ENCODE peak calls at places on chromosome 11, in six cellular contexts. H, L, W, X, C and B are unnamed samples.

GRCh38 chr11:129354688-129355087 is 21.0 kb upstream of the BARX2 start:
- DNase-seq in H (no peak), L (no peak), W (no peak), X (no peak), C (no peak), B (no peak)

GRCh38 chr11:26297179-26297970 is 34.6 kb upstream of the ANO3 start:
- DNase-seq in H (no peak), L (peak), W (no peak), X (no peak), C (peak), B (no peak)

GRCh38 chr11:95132956-95133355 is 43.3 kb downstream of the ENDOD1 start:
- DNase-seq in H (no peak), L (no peak), W (no peak), X (no peak), C (peak), B (no peak)

GRCh38 chr11:3830741-3831140 is 10.0 kb downstream of the RHOG start:
- DNase-seq in H (no peak), L (no peak), W (no peak), X (no peak), C (no peak), B (no peak)

GRCh38 chr11:45030778-45031177 is 80.1 kb upstream of the TP53I11 start:
- DNase-seq in H (no peak), L (no peak), W (no peak), X (no peak), C (no peak), B (no peak)

GRCh38 chr11:46446343-46446751 is 54.8 kb upstream of the CHRM4 start:
- DNase-seq in H (no peak), L (peak), W (no peak), X (no peak), C (peak), B (no peak)

GRCh38 chr11:41289408-41289807 is 170.0 kb downstream of the LRRC4C start:
- DNase-seq in H (no peak), L (no peak), W (no peak), X (no peak), C (no peak), B (no peak)

GRCh38 chr11:12235945-12236743 is 125.8 kb downstream of the MICAL2 start:
- DNase-seq in H (no peak), L (peak), W (peak), X (no peak), C (peak), B (no peak)

GRCh38 chr11:8698917-8699441 is 16.4 kb downstream of the RPL27A start:
- DNase-seq in H (no peak), L (no peak), W (no peak), X (no peak), C (no peak), B (no peak)

GRCh38 chr11:77117485-77117884 is 10.6 kb upstream of the MYO7A start:
- DNase-seq in H (no peak), L (no peak), W (no peak), X (no peak), C (no peak), B (no peak)

GRCh38 chr11:77113382-77114088 is 10.9 kb downstream of the OMP start:
- DNase-seq in H (no peak), L (peak), W (no peak), X (peak), C (peak), B (no peak)

GRCh38 chr11:77114089-77114463 is 11.4 kb downstream of the OMP start:
- DNase-seq in H (no peak), L (no peak), W (no peak), X (no peak), C (no peak), B (no peak)

GRCh38 chr11:77115956-77116355 is 12.1 kb upstream of the MYO7A start:
- DNase-seq in H (no peak), L (no peak), W (no peak), X (no peak), C (no peak), B (no peak)

DNA sequence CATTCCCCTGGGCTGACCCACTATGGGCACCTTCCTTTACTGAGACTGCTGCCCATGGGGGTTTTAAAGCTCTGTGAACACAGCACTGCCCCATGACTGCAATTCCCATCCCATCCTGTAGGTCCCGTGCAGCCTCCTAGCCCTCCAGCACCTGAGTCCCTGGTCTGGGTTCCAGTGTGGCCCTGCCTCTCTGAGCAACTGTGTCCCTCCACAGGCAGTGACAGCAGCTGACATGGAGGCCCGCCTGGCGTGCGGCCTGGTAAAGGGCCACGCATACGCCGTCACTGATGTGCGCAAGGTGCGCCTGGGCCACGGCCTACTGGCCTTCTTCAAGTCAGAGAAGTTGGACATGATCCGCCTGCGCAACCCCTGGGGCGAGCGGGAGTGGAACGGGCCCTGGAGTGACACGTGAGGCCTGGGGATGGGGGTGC is 12.6 kb downstream of the OMP start:
- DNase-seq in H (no peak), L (no peak), W (no peak), X (no peak), C (no peak), B (no peak)
- TF ChIP-seq CTCF in H (peak), L (peak), W (no peak), X (no peak), C (peak), B (peak)

GRCh38 chr11:132078230-132078629 is 707.8 kb downstream of the NTM start:
- DNase-seq in H (no peak), L (no peak), W (no peak), X (no peak), C (no peak), B (no peak)
- TF ChIP-seq CTCF in H (no peak), L (no peak), W (no peak), X (no peak), C (no peak), B (no peak)

GRCh38 chr11:96156379-96156722 is 186.6 kb downstream of the MAML2 start:
- DNase-seq in H (no peak), L (no peak), W (no peak), X (no peak), C (no peak), B (no peak)

GRCh38 chr11:96157517-96157873 is 185.5 kb downstream of the MAML2 start:
- DNase-seq in H (no peak), L (no peak), W (no peak), X (no peak), C (no peak), B (no peak)

GRCh38 chr11:96158126-96158525 is 184.9 kb downstream of the MAML2 start:
- DNase-seq in H (no peak), L (no peak), W (no peak), X (no peak), C (no peak), B (no peak)

GRCh38 chr11:96154802-96155520 is 188.0 kb downstream of the MAML2 start:
- DNase-seq in H (no peak), L (peak), W (no peak), X (no peak), C (peak), B (no peak)

DNA sequence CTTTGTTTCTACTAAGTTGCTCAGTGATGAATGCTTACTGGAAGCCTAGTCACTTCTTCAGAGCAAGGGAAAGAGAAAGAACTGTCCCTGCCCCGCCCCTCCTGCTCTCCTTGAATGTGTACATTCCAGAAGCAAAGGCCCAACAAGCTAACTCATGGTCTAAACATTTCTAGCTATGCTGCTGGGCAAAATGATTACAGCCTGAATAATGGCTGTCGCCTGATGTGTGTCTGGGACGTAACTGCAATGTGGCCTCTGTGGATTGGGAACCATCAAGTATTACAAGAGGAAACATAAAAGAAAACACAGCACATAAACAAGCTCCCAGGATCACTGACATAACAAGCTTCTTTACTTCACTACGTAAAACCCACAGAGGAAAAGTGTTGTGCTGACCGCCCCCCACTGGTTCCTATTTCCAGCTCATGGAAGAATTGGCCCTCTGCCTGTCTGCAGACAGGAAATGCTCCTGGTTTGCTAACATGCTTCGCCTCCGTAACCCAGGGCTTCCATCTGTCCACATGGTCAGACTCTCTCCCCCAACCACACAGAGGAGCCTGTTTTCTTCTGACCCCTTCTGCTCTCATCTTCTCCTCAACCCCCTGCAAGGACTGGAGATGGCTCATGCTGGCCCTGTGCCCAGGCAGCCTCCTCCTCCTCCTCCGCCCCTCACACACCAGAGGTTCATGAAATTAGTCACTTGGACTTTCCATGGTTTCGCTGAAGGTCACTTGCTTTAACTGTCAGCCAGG is 187.2 kb downstream of the MAML2 start:
- DNase-seq in H (peak), L (peak), W (no peak), X (peak), C (peak), B (peak)
- TF ChIP-seq CTCF in H (peak), L (peak), W (no peak), X (no peak), C (peak), B (no peak)

GRCh38 chr11:128318856-128319474 is 268.4 kb downstream of the ETS1 start:
- DNase-seq in H (no peak), L (peak), W (peak), X (no peak), C (no peak), B (peak)
- TF ChIP-seq CTCF in H (no peak), L (no peak), W (no peak), X (no peak), C (no peak), B (no peak)

GRCh38 chr11:65425105-65425970 is 2.7 kb downstream of the NEAT1 start:
- DNase-seq in H (peak), L (peak), W (peak), X (no peak), C (peak), B (no peak)
- TF ChIP-seq CTCF in H (no peak), L (no peak), W (no peak), X (no peak), C (no peak), B (no peak)

GRCh38 chr11:119101759-119102423 is at the start of gene DPAGT1:
- DNase-seq in H (peak), L (peak), W (peak), X (peak), C (peak), B (peak)

GRCh38 chr11:119106564-119107537 is at the start of gene C2CD2L:
- DNase-seq in H (peak), L (peak), W (peak), X (peak), C (peak), B (peak)

GRCh38 chr11:119101367-119101758 is 290 bp downstream of the DPAGT1 start:
- DNase-seq in H (no peak), L (no peak), W (no peak), X (no peak), C (peak), B (no peak)

GRCh38 chr11:119100960-119101349 is 698 bp downstream of the DPAGT1 start:
- DNase-seq in H (no peak), L (no peak), W (no peak), X (no peak), C (no peak), B (no peak)

DNA sequence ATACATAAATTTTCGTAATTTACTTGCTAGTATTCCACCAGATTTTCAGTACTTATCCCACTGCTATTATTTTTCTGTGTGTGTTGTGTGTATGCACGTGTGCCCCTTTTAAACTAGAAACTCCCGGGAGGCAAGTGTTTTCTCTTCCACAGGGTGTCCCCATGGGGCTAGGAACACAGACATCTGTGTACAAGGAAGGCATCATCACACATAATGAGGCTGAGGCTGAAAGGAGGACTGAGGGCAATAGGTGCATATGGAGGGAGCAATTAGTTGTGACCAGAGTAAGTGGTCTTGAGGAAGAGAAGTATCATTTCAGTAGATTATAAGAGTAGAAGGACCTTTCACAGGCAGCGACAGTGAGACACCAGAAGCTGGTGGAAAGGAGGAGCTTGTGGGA is 2.1 kb upstream of the DPAGT1 start:
- DNase-seq in H (no peak), L (no peak), W (no peak), X (no peak), C (no peak), B (no peak)
- TF ChIP-seq CTCF in H (no peak), L (no peak), W (no peak), X (no peak), C (no peak), B (no peak)

DNA sequence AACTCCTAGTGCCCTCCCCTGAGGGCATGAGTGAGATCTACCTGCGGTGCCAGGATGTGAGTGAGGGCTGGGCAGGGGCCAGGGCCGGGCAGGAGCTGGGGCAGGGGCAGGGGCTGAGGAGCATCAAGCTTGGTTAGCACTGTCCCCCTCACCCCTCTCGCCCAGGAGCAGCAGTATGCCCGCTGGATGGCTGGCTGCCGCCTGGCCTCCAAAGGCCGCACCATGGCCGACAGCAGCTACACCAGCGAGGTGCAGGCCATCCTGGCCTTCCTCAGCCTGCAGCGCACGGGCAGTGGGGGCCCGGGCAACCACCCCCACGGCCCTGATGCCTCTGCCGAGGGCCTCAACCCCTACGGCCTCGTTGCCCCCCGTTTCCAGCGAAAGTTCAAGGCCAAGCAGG is 5.7 kb downstream of the TRPT1 start:
- DNase-seq in H (no peak), L (no peak), W (no peak), X (peak), C (no peak), B (no peak)
- TF ChIP-seq CTCF in H (no peak), L (no peak), W (no peak), X (no peak), C (no peak), B (no peak)

DNA sequence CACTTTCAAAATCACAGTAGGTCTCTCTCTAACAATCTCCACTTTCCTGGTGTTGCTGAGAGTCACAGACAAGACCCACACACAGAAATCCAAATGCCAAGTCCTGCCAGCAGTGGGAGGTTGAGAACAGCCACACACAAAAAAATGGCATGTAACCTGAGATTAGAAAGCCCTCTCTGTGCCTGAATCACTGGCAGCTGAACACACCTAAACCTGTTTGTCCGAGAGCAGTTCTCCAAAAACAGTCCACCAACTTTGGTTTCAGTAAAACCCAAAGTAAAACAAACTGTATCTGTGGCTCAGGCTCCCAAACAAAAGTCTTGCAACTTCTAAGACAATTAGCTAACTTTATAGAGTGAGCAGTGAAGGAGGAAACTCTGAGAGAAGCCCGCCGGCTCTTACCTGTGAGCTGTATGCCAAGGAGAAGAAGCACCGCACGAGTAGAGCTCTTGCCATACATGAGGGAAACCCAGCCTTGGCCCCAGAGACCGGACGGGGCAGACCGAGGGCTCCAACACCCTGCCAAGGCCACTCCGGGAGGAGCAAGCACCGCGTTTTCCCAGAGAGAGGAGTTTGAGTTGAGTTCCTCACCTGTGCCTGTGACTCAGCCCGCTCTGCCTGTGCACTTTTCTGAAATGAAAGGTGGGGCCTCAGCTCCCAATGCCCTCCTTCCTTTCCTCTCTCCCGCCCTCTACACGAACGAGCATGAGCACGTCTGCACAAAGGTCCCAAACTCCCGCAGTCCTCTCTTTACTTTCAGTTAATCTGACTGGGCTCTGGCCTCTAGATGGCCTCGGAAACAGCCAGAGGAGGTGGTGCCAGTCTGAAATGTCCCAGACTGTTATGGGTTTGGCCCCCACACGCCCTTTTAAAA is at the start of gene MPZL2:
- DNase-seq in H (peak), L (no peak), W (no peak), X (peak), C (peak), B (peak)
- TF ChIP-seq CTCF in H (no peak), L (no peak), W (no peak), X (no peak), C (no peak), B (no peak)

GRCh38 chr11:127491589-127491988 is 491.0 kb upstream of the KIRREL3 start:
- DNase-seq in H (no peak), L (no peak), W (no peak), X (no peak), C (no peak), B (no peak)

GRCh38 chr11:127490896-127491295 is 490.3 kb upstream of the KIRREL3 start:
- DNase-seq in H (no peak), L (no peak), W (no peak), X (no peak), C (no peak), B (no peak)

GRCh38 chr11:127493330-127493729 is 492.8 kb upstream of the KIRREL3 start:
- DNase-seq in H (no peak), L (peak), W (no peak), X (no peak), C (peak), B (no peak)

GRCh38 chr11:127496165-127496564 is 495.6 kb upstream of the KIRREL3 start:
- DNase-seq in H (no peak), L (no peak), W (no peak), X (no peak), C (no peak), B (no peak)

GRCh38 chr11:127492025-127492424 is 491.5 kb upstream of the KIRREL3 start:
- DNase-seq in H (no peak), L (no peak), W (no peak), X (no peak), C (no peak), B (no peak)
- TF ChIP-seq CTCF in H (no peak), L (no peak), W (no peak), X (no peak), C (no peak), B (no peak)